ENCODE peak calls at places on chromosomes 6 and 20, in eight cellular contexts. One of them, this sample, is unnamed.

GRCh38 chr6:76026101-76026500 is 46.4 kb downstream of the IMPG1 start:
- DNase-seq in kidney tubule cell: no peak
- DNase-seq in fibroblast of mammary gland: peak; percentile 2
- DNase-seq in A549: no peak
- DNase-seq in body of pancreas: no peak
- DNase-seq in endodermal cell: peak; percentile 63
- DNase-seq in hepatocyte: no peak
- DNase-seq in WTC11: peak; percentile 23
- DNase-seq in this sample: peak; percentile 11

GRCh38 chr6:57069920-57070331 is 20.1 kb upstream of the ZNF451 start:
- DNase-seq in kidney tubule cell: no peak
- DNase-seq in fibroblast of mammary gland: no peak
- DNase-seq in A549: no peak
- DNase-seq in body of pancreas: no peak
- DNase-seq in endodermal cell: peak; percentile 66
- DNase-seq in hepatocyte: no peak
- DNase-seq in WTC11: peak; percentile 21
- DNase-seq in this sample: no peak

GRCh38 chr20:46230811-46231282 is 77.5 kb downstream of the CDH22 start:
- DNase-seq in kidney tubule cell: peak; percentile 29
- DNase-seq in fibroblast of mammary gland: peak; percentile 30
- DNase-seq in A549: peak; percentile 33
- DNase-seq in body of pancreas: no peak
- DNase-seq in endodermal cell: peak; percentile 93
- DNase-seq in hepatocyte: peak; percentile 70
- DNase-seq in WTC11: peak; percentile 84
- DNase-seq in this sample: no peak

GRCh38 chr20:44657875-44658274 is 6.4 kb upstream of the ADA start:
- DNase-seq in kidney tubule cell: no peak
- DNase-seq in fibroblast of mammary gland: no peak
- DNase-seq in A549: no peak
- DNase-seq in body of pancreas: no peak
- DNase-seq in endodermal cell: no peak
- DNase-seq in hepatocyte: no peak
- DNase-seq in WTC11: no peak
- DNase-seq in this sample: no peak

GRCh38 chr6:106617302-106617701 is 12.0 kb downstream of the RTN4IP1 start:
- DNase-seq in kidney tubule cell: no peak
- DNase-seq in fibroblast of mammary gland: no peak
- DNase-seq in A549: no peak
- DNase-seq in body of pancreas: no peak
- DNase-seq in endodermal cell: no peak
- DNase-seq in hepatocyte: no peak
- DNase-seq in WTC11: no peak
- DNase-seq in this sample: no peak

GRCh38 chr6:15981956-15982355 is 146.9 kb upstream of the MYLIP start:
- DNase-seq in kidney tubule cell: no peak
- DNase-seq in fibroblast of mammary gland: no peak
- DNase-seq in A549: no peak
- DNase-seq in body of pancreas: no peak
- DNase-seq in endodermal cell: no peak
- DNase-seq in hepatocyte: no peak
- DNase-seq in WTC11: no peak
- DNase-seq in this sample: no peak

GRCh38 chr20:32823737-32824588 is 4.2 kb downstream of the MAPRE1 start:
- DNase-seq in kidney tubule cell: peak; percentile 40
- DNase-seq in fibroblast of mammary gland: peak; percentile 17
- DNase-seq in A549: no peak
- DNase-seq in body of pancreas: no peak
- DNase-seq in endodermal cell: no peak
- DNase-seq in hepatocyte: no peak
- DNase-seq in WTC11: no peak
- DNase-seq in this sample: no peak

GRCh38 chr6:2578729-2579128 is 172.0 kb downstream of the MYLK4 start:
- DNase-seq in kidney tubule cell: peak; percentile 35
- DNase-seq in fibroblast of mammary gland: peak; percentile 26
- DNase-seq in A549: no peak
- DNase-seq in body of pancreas: no peak
- DNase-seq in endodermal cell: no peak
- DNase-seq in hepatocyte: no peak
- DNase-seq in WTC11: no peak
- DNase-seq in this sample: peak; percentile 94

GRCh38 chr6:107547061-107547840 is 57.3 kb downstream of the SOBP start:
- DNase-seq in kidney tubule cell: no peak
- DNase-seq in fibroblast of mammary gland: no peak
- DNase-seq in A549: no peak
- DNase-seq in body of pancreas: no peak
- DNase-seq in endodermal cell: no peak
- DNase-seq in hepatocyte: no peak
- DNase-seq in WTC11: no peak
- DNase-seq in this sample: no peak

GRCh38 chr6:123994891-123995635 is 191.4 kb downstream of the NKAIN2 start:
- DNase-seq in kidney tubule cell: no peak
- DNase-seq in fibroblast of mammary gland: no peak
- DNase-seq in A549: no peak
- DNase-seq in body of pancreas: no peak
- DNase-seq in endodermal cell: no peak
- DNase-seq in hepatocyte: no peak
- DNase-seq in WTC11: no peak
- DNase-seq in this sample: no peak

GRCh38 chr6:53679446-53679933 is 13.9 kb upstream of the KLHL31 start:
- DNase-seq in kidney tubule cell: peak; percentile 63
- DNase-seq in fibroblast of mammary gland: peak; percentile 66
- DNase-seq in A549: peak; percentile 60
- DNase-seq in body of pancreas: no peak
- DNase-seq in endodermal cell: peak; percentile 70
- DNase-seq in hepatocyte: peak; percentile 37
- DNase-seq in WTC11: peak; percentile 15
- DNase-seq in this sample: peak; percentile 44

GRCh38 chr20:60137657-60138245 is 179.5 kb downstream of the CDH26 start:
- DNase-seq in kidney tubule cell: peak; percentile 64
- DNase-seq in fibroblast of mammary gland: peak; percentile 25
- DNase-seq in A549: peak; percentile 23
- DNase-seq in body of pancreas: no peak
- DNase-seq in endodermal cell: peak; percentile 82
- DNase-seq in hepatocyte: no peak
- DNase-seq in WTC11: peak; percentile 42
- DNase-seq in this sample: peak; percentile 12

GRCh38 chr6:1470040-1470439 is 80.7 kb downstream of the FOXF2 start:
- DNase-seq in kidney tubule cell: no peak
- DNase-seq in fibroblast of mammary gland: no peak
- DNase-seq in A549: no peak
- DNase-seq in body of pancreas: no peak
- DNase-seq in endodermal cell: no peak
- DNase-seq in hepatocyte: no peak
- DNase-seq in WTC11: no peak
- DNase-seq in this sample: no peak